ENCODE peak calls at places on chromosomes 4 and X, in four cellular contexts. One of them, this sample, is unnamed.

GRCh38 chrX:78886550-78886949 is 58.6 kb upstream of the P2RY10 start:
- DNase-seq in fibroblast of lung: no peak
- DNase-seq in HCT116: no peak
- DNase-seq in fibroblast of pulmonary artery: peak
- DNase-seq in this sample: peak

GRCh38 chrX:1453951-1454785 is 1.5 kb upstream of the ASMTL start:
- DNase-seq in HCT116: peak
- DNase-seq in fibroblast of lung: peak
- DNase-seq in fibroblast of pulmonary artery: peak
- DNase-seq in this sample: peak

GRCh38 chr4:95095352-95095974 is 337.7 kb downstream of the BMPR1B start:
- DNase-seq in HCT116: peak
- DNase-seq in fibroblast of pulmonary artery: peak
- DNase-seq in fibroblast of lung: peak
- DNase-seq in this sample: peak

GRCh38 chrX:119693996-119694451 is 1.1 kb upstream of the SEPTIN6 start:
- DNase-seq in fibroblast of lung: no peak
- DNase-seq in fibroblast of pulmonary artery: no peak
- DNase-seq in HCT116: no peak
- DNase-seq in this sample: no peak

GRCh38 chrX:152902502-152902820 is 4.6 kb downstream of the ZNF185 start:
- DNase-seq in HCT116: no peak
- DNase-seq in fibroblast of pulmonary artery: no peak
- DNase-seq in fibroblast of lung: no peak
- DNase-seq in this sample: no peak

GRCh38 chr4:183401473-183401872 is 43.0 kb upstream of the CDKN2AIP start:
- DNase-seq in fibroblast of pulmonary artery: no peak
- DNase-seq in HCT116: no peak
- DNase-seq in fibroblast of lung: no peak
- DNase-seq in this sample: no peak

GRCh38 chr4:142405021-142405991 is 440.8 kb downstream of the INPP4B start:
- DNase-seq in HCT116: no peak
- DNase-seq in fibroblast of pulmonary artery: peak
- DNase-seq in fibroblast of lung: peak
- DNase-seq in this sample: no peak

GRCh38 chrX:154036513-154036912 is 16.8 kb upstream of the IRAK1 start:
- DNase-seq in fibroblast of pulmonary artery: no peak
- DNase-seq in HCT116: no peak
- DNase-seq in fibroblast of lung: no peak
- DNase-seq in this sample: no peak

GRCh38 chr4:15557806-15558550 is 88.3 kb downstream of the CC2D2A start:
- DNase-seq in HCT116: no peak
- DNase-seq in fibroblast of lung: no peak
- DNase-seq in fibroblast of pulmonary artery: no peak
- DNase-seq in this sample: no peak

GRCh38 chrX:50594788-50595187 is 124.2 kb upstream of the DGKK start:
- DNase-seq in fibroblast of lung: no peak
- DNase-seq in fibroblast of pulmonary artery: peak
- DNase-seq in HCT116: no peak
- DNase-seq in this sample: no peak

GRCh38 chrX:120311632-120312000 is 355 bp upstream of the TMEM255A start:
- DNase-seq in fibroblast of lung: peak
- DNase-seq in fibroblast of pulmonary artery: no peak
- DNase-seq in HCT116: no peak
- DNase-seq in this sample: no peak

GRCh38 chr4:1573830-1574459 is 110.2 kb downstream of the FAM53A start:
- DNase-seq in fibroblast of pulmonary artery: no peak
- DNase-seq in fibroblast of lung: no peak
- DNase-seq in HCT116: no peak
- DNase-seq in this sample: no peak

GRCh38 chr4:99855677-99856076 is 38.5 kb downstream of the LAMTOR3 start:
- DNase-seq in fibroblast of lung: no peak
- DNase-seq in HCT116: no peak
- DNase-seq in fibroblast of pulmonary artery: no peak
- DNase-seq in this sample: no peak

GRCh38 chr4:168759959-168760527 is 250.0 kb downstream of the CBR4 start:
- DNase-seq in HCT116: no peak
- DNase-seq in fibroblast of pulmonary artery: no peak
- DNase-seq in fibroblast of lung: no peak
- DNase-seq in this sample: no peak

GRCh38 chr4:21898101-21898500 is 50.5 kb downstream of the KCNIP4 start:
- DNase-seq in fibroblast of pulmonary artery: no peak
- DNase-seq in HCT116: no peak
- DNase-seq in fibroblast of lung: no peak
- DNase-seq in this sample: no peak

GRCh38 chr4:182842991-182843390 is 74.2 kb downstream of the DCTD start:
- DNase-seq in HCT116: no peak
- DNase-seq in fibroblast of lung: no peak
- DNase-seq in fibroblast of pulmonary artery: no peak
- DNase-seq in this sample: no peak

GRCh38 chrX:30283456-30284200 is 25.6 kb downstream of the NR0B1 start:
- DNase-seq in fibroblast of lung: peak
- DNase-seq in HCT116: peak
- DNase-seq in fibroblast of pulmonary artery: peak
- DNase-seq in this sample: peak

GRCh38 chr4:102665527-102665926 is 95.2 kb downstream of the MANBA start:
- DNase-seq in fibroblast of lung: peak
- DNase-seq in fibroblast of pulmonary artery: no peak
- DNase-seq in HCT116: no peak
- DNase-seq in this sample: no peak

GRCh38 chr4:2796261-2797187 is 3.6 kb downstream of the SH3BP2 start:
- DNase-seq in fibroblast of lung: peak
- DNase-seq in fibroblast of pulmonary artery: no peak
- DNase-seq in HCT116: no peak
- DNase-seq in this sample: no peak

GRCh38 chr4:76689079-76689817 is 208.7 kb downstream of the SOWAHB start:
- DNase-seq in HCT116: peak
- DNase-seq in fibroblast of lung: peak
- DNase-seq in fibroblast of pulmonary artery: peak
- DNase-seq in this sample: no peak

GRCh38 chr4:131635191-131635590 is 1513.9 kb upstream of the PCDH10 start:
- DNase-seq in fibroblast of lung: no peak
- DNase-seq in fibroblast of pulmonary artery: no peak
- DNase-seq in HCT116: no peak
- DNase-seq in this sample: no peak

GRCh38 chr4:31139767-31140166 is 419.6 kb downstream of the PCDH7 start:
- DNase-seq in fibroblast of lung: no peak
- DNase-seq in fibroblast of pulmonary artery: no peak
- DNase-seq in HCT116: no peak
- DNase-seq in this sample: no peak

GRCh38 chrX:16187024-16187698 is 19.9 kb downstream of the MAGEB17 start:
- DNase-seq in fibroblast of pulmonary artery: no peak
- DNase-seq in fibroblast of lung: no peak
- DNase-seq in HCT116: no peak
- DNase-seq in this sample: no peak

GRCh38 chrX:153554519-153555167 is 37.2 kb downstream of the ATP2B3 start:
- DNase-seq in HCT116: peak
- DNase-seq in fibroblast of pulmonary artery: peak
- DNase-seq in fibroblast of lung: peak
- DNase-seq in this sample: peak

GRCh38 chr4:149112109-149112508 is 669.9 kb upstream of the NR3C2 start:
- DNase-seq in fibroblast of pulmonary artery: no peak
- DNase-seq in HCT116: no peak
- DNase-seq in fibroblast of lung: no peak
- DNase-seq in this sample: no peak
- TF ChIP-seq CTCF in fibroblast of pulmonary artery: no peak
- TF ChIP-seq CTCF in HCT116: peak
- TF ChIP-seq CTCF in fibroblast of lung: no peak
- TF ChIP-seq CTCF in this sample: no peak

GRCh38 chr4:55865228-55865806 is 11.9 kb downstream of the EXOC1 start:
- DNase-seq in fibroblast of pulmonary artery: peak
- DNase-seq in HCT116: no peak
- DNase-seq in fibroblast of lung: peak
- DNase-seq in this sample: peak

GRCh38 chr4:55854132-55854531 is 684 bp downstream of the EXOC1 start:
- DNase-seq in fibroblast of pulmonary artery: no peak
- DNase-seq in fibroblast of lung: no peak
- DNase-seq in HCT116: no peak
- DNase-seq in this sample: no peak

GRCh38 chr4:55857586-55857985 is 4.1 kb downstream of the EXOC1 start:
- DNase-seq in fibroblast of lung: no peak
- DNase-seq in HCT116: no peak
- DNase-seq in fibroblast of pulmonary artery: no peak
- DNase-seq in this sample: no peak

GRCh38 chr4:55864577-55865223 is 11.3 kb downstream of the EXOC1 start:
- DNase-seq in fibroblast of lung: no peak
- DNase-seq in fibroblast of pulmonary artery: no peak
- DNase-seq in HCT116: no peak
- DNase-seq in this sample: no peak

DNA sequence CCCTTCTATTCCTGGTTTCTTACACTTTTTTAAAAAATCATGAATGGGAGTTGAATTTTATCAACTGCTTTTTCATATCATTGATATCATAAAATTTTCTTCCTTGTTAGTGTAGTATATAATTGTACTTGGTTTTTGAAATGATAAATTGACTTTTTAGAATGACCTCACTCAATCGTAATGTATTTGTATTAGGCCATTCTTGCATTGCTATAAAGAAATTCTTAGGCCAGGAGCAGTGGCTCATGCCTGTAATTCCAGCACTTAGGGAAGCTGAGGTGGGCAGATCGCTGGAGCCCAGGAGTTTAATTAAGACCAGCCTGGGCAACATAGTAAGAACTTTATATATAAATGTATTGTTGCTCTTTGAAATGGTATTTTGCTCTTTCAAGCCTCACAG is 6.3 kb downstream of the EXOC1 start:
- DNase-seq in fibroblast of pulmonary artery: no peak
- DNase-seq in HCT116: no peak
- DNase-seq in fibroblast of lung: peak
- DNase-seq in this sample: no peak
- H3K4me3 ChIP-seq in fibroblast of pulmonary artery: no peak
- H3K4me3 ChIP-seq in HCT116: no peak
- H3K4me3 ChIP-seq in fibroblast of lung: no peak
- H3K4me3 ChIP-seq in this sample: no peak

DNA sequence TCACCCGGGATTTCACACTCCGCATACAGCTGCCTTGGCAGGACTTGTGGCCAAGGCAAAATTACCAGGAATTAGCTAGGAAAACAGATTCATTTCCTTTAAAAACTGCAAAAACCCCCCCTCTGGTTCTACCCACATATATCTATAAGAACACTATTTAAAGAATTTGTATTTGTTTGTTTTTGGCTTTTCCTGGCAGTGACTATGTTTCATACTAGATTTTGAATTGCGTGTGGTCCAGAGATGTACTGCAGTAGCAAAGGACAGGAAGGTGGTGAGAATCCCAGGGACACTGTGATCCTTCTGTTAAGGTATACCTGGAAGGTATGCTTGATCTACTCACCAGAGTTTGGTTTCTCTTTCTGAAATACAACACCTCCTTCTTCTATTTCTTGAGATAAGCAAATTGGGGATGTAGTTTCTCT is 129.6 kb upstream of the RASGEF1B start:
- DNase-seq in fibroblast of lung: no peak
- DNase-seq in fibroblast of pulmonary artery: peak
- DNase-seq in HCT116: no peak
- DNase-seq in this sample: no peak
- TF ChIP-seq CTCF in fibroblast of lung: no peak
- TF ChIP-seq CTCF in fibroblast of pulmonary artery: no peak
- TF ChIP-seq CTCF in HCT116: no peak
- TF ChIP-seq CTCF in this sample: no peak

GRCh38 chrX:21657318-21658151 is 595 bp downstream of the KLHL34 start:
- DNase-seq in fibroblast of lung: no peak
- DNase-seq in fibroblast of pulmonary artery: no peak
- DNase-seq in HCT116: no peak
- DNase-seq in this sample: no peak
- H3K4me3 ChIP-seq in fibroblast of lung: no peak
- H3K4me3 ChIP-seq in fibroblast of pulmonary artery: no peak
- H3K4me3 ChIP-seq in HCT116: no peak
- H3K4me3 ChIP-seq in this sample: no peak

GRCh38 chrX:129783176-129783776 is 3.5 kb downstream of the SASH3 start:
- DNase-seq in HCT116: no peak
- DNase-seq in fibroblast of pulmonary artery: no peak
- DNase-seq in fibroblast of lung: no peak
- DNase-seq in this sample: no peak
- TF ChIP-seq CTCF in HCT116: no peak
- TF ChIP-seq CTCF in fibroblast of pulmonary artery: no peak
- TF ChIP-seq CTCF in fibroblast of lung: no peak
- TF ChIP-seq CTCF in this sample: no peak

DNA sequence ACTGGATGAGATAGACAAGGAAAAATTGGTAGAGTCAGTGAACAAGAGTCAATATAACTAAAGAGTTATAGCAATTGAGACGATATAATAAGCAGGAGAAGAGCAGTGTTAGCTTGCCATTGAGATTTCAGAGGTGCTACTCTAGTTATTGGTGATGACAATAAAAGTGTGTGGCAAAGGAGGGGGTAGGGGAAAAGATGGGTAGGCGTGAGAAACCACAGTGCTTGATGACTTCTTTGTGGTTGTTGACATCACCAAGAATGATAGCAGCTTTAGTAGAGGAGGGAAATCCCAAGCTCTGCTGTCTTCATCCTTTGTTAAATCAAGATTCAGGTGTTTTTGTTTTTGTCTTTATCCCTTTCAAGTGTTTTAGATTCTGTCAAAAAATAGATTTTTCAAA is 179.9 kb upstream of the PPP3CA start:
- DNase-seq in HCT116: no peak
- DNase-seq in fibroblast of lung: peak
- DNase-seq in fibroblast of pulmonary artery: no peak
- DNase-seq in this sample: no peak
- H3K4me3 ChIP-seq in HCT116: no peak
- H3K4me3 ChIP-seq in fibroblast of lung: no peak
- H3K4me3 ChIP-seq in fibroblast of pulmonary artery: no peak
- H3K4me3 ChIP-seq in this sample: no peak

This sample was measured in astrocyte of the cerebellum.